ENCODE peak calls at places on chromosome 10, in seven cellular contexts. N, H, T, K, R, O and M are unnamed samples.

GRCh38 chr10:31069411-31069810 is 37.7 kb upstream of the ZNF438 start:
- DNase-seq in T (no peak), N (no peak), O (no peak), R (peak), K (no peak), H (no peak), M (no peak)

GRCh38 chr10:71965623-71966022 is 1.4 kb downstream of the CHST3 start:
- DNase-seq in K (no peak), H (no peak), O (no peak), R (no peak), N (no peak), T (no peak), M (no peak)

GRCh38 chr10:92839191-92840085 is 8.9 kb upstream of the EXOC6 start:
- DNase-seq in K (peak), T (peak), O (no peak), H (peak), R (peak), N (peak), M (no peak)

GRCh38 chr10:93436577-93436976 is 45.6 kb downstream of the MYOF start:
- DNase-seq in K (peak), T (peak), O (no peak), N (no peak), R (peak), H (peak), M (peak)

GRCh38 chr10:91410638-91411367 is 659 bp downstream of the HECTD2 start:
- DNase-seq in O (peak), T (peak), H (peak), K (peak), R (peak), N (peak), M (no peak)

GRCh38 chr10:89206402-89207180 is 526 bp downstream of the CH25H start:
- DNase-seq in H (peak), T (no peak), R (peak), O (no peak), N (peak), K (no peak), M (no peak)

GRCh38 chr10:20303453-20304152 is 487.4 kb downstream of the PLXDC2 start:
- DNase-seq in H (no peak), K (no peak), T (no peak), N (no peak), O (no peak), R (no peak), M (no peak)

GRCh38 chr10:119608316-119609155 is 11.8 kb upstream of the TIAL1 start:
- DNase-seq in N (peak), T (peak), R (peak), O (peak), K (peak), H (peak), M (peak)

GRCh38 chr10:69383485-69384089 is 33.1 kb downstream of the TACR2 start:
- DNase-seq in O (no peak), K (peak), T (no peak), R (peak), N (no peak), H (peak), M (no peak)

GRCh38 chr10:21304198-21304597 is 221.3 kb downstream of the SKIDA1 start:
- DNase-seq in O (no peak), T (no peak), N (no peak), K (no peak), H (no peak), R (no peak), M (no peak)

GRCh38 chr10:11175823-11176243 is 158.2 kb downstream of the CELF2 start:
- DNase-seq in O (no peak), R (no peak), T (no peak), H (no peak), K (no peak), N (no peak), M (no peak)

GRCh38 chr10:98193030-98193429 is 58.6 kb downstream of the R3HCC1L start:
- DNase-seq in O (no peak), T (no peak), N (no peak), R (no peak), K (no peak), H (no peak), M (no peak)

DNA sequence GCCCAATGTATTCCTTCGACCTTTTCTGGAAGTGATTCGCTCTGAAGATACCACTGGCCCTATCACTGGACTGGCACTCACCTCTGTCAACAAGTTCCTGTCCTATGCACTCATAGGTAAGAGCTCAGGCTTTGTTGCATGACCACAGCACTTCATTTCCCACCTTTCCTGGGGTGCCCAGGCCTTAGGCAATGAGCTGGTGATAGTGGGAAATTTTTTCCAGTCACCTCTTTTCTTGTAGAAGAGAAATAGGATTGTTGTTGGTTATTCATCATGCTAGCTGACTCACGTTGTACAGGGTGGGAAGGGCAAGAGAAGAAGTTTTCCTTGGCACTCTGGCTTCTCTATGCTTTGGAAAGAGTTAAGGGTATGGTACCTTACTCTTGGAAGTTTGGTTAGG is 51.4 kb upstream of the NFKB2 start:
- DNase-seq in T (peak), O (no peak), N (no peak), R (no peak), K (peak), H (no peak), M (no peak)
- H3K27ac ChIP-seq in T (peak), O (no peak), N (no peak), R (no peak), K (peak), H (no peak), M (no peak)

GRCh38 chr10:121593676-121594075 is 4.6 kb downstream of the FGFR2 start:
- DNase-seq in O (no peak), K (no peak), H (no peak), N (no peak), T (no peak), R (no peak), M (no peak)
- H3K27ac ChIP-seq in O (peak), K (no peak), H (peak), N (no peak), T (no peak), R (no peak), M (peak)

GRCh38 chr10:110636572-110636931 is 7.6 kb upstream of the RBM20 start:
- DNase-seq in O (no peak), R (no peak), N (no peak), H (no peak), T (no peak), K (no peak), M (no peak)
- H3K27ac ChIP-seq in O (no peak), R (peak), N (no peak), H (no peak), T (no peak), K (peak), M (no peak)

GRCh38 chr10:99775850-99776249 is 6.6 kb upstream of the ABCC2 start:
- DNase-seq in N (no peak), T (peak), O (no peak), H (no peak), R (no peak), K (peak), M (no peak)

GRCh38 chr10:99782447-99783286 is at the start of gene ABCC2:
- DNase-seq in N (no peak), T (no peak), K (no peak), R (no peak), O (no peak), H (no peak), M (no peak)

GRCh38 chr10:99781734-99782429 is 558 bp upstream of the ABCC2 start:
- DNase-seq in H (no peak), T (peak), N (no peak), O (no peak), R (no peak), K (no peak), M (no peak)

GRCh38 chr10:99779335-99779734 is 3.1 kb upstream of the ABCC2 start:
- DNase-seq in R (peak), N (no peak), H (no peak), K (peak), O (no peak), T (peak), M (no peak)

DNA sequence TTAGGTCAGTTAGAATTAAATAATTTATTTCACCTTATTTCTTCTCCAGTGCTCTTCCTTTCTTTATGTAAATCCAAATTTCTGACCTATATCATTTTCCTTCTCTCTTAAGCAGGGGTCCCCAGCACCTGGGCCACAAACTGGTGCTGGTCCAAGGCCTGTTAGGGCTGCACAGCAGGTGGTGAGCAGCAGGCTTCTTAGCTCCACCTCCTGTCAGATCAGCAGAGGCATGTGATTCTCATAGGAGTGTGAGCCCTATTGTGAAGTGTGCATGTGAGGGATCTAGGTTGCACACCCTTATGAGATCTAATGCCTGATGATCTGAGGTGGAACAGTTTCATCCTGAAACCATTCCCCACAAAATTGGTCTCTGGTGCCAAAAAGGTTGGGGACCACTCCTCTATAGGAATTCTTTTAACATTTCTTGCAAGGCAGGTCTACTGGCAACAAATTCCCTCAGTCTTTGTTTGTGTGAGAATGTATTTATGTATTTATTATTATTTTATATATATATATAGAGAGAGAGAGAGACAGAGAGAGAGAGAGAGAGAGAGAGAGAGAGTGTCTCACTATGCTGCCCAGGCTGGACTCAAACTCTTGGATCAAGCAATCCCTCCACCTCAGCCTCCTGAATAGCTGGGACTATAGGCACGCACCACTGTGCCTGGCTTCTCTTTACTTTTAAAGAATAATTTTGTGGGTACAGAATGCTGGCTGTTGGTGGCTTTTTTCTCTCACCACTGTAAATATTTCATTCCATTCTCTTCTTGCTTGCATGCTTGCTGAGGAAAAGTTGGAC is 4.3 kb upstream of the ABCC2 start:
- DNase-seq in N (no peak), O (no peak), R (no peak), T (peak), K (no peak), H (no peak), M (no peak)
- H3K27ac ChIP-seq in N (no peak), O (no peak), R (no peak), T (peak), K (no peak), H (no peak), M (no peak)

DNA sequence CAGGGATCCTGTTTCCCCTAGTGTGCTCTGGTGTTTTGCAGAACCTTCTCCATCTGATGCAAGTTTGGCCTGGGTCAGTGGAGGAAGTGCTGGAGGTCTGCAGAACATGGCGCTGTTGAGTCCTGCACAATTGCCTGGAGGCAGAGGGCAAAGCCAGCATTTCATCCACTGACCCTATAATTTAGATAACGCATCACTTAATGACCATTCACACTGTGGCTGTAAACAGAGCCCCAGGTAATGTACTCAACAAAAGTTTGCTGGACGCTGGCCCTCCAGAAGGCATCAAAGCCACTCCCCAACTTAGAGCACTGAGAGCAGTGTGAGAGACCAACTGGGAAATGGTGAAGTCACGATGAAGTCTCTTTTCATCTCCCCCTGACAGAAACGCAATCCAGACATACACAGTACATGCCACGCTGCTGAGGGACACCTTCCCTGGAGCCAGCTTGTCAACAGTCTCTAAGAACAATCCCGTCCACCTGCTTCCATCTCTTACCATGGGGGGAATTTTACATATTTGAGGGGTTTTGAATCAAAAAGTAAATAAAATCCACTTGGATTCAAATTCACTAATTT is 13.4 kb downstream of the C10orf71 start:
- DNase-seq in N (no peak), O (no peak), K (no peak), T (no peak), H (no peak), R (no peak), M (no peak)
- H3K27ac ChIP-seq in N (no peak), O (no peak), K (no peak), T (no peak), H (no peak), R (no peak), M (no peak)

DNA sequence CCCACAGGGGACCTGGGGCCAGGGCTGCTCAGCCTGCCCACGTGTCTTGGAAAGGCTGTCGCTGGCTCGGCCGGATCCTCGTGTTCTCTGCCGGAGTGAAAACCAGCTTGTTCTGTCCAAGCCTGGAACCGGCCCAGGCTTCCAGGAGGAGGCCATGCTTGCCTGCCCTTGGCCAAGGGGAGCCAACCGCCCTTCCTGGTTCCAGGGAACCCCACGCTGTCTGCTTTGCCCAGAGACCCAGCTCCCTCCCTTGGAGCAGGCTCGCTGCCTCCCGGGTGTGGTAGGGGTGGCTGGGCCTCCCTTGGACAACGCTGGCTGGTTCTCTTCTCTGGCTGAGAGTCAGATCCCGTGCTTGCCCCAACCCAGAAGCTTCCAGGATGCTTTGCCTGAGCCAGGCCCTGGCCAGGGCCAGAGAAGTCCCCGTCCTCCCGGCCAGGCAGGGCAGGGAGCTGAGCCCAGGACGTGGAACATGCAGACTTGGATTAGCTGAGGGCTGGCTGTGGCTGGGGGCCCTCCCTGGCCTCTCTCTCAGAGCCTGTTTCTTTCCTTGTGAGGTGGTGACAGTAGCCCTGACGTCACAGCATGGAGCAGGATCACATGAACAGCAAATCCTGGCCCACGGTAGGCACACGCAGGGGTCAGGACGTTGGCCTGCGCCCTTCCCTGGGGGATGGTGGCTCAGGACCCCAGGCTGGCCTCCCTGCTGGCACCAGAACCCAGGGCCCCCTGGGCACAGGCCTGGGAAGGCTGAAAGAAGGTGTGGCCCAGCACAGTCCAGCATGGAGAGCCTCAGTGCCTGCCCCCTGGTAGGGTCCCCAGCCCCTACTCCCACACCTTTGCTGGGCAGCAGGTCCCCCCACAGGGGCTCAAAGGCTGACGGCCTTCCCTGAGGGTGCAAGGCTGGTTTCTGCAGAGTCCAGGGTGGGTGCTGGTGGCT is 67.5 kb downstream of the PWWP2B start:
- DNase-seq in R (no peak), O (peak), K (no peak), T (no peak), H (peak), N (no peak), M (peak)
- H3K27ac ChIP-seq in R (no peak), O (peak), K (no peak), T (no peak), H (peak), N (no peak), M (peak)

GRCh38 chr10:122161795-122162194 is 109.3 kb upstream of the BTBD16 start:
- DNase-seq in N (no peak), K (no peak), O (no peak), T (no peak), H (no peak), R (no peak), M (no peak)

GRCh38 chr10:122164028-122164601 is 107.0 kb upstream of the BTBD16 start:
- DNase-seq in N (no peak), T (no peak), H (no peak), R (peak), O (peak), K (no peak), M (peak)

GRCh38 chr10:122164815-122165491 is 106.1 kb upstream of the BTBD16 start:
- DNase-seq in R (peak), H (no peak), O (no peak), N (no peak), T (no peak), K (no peak), M (no peak)

GRCh38 chr10:122162566-122163181 is 108.4 kb upstream of the BTBD16 start:
- DNase-seq in T (no peak), O (no peak), H (no peak), N (no peak), R (peak), K (no peak), M (no peak)

GRCh38 chr10:122163182-122164027 is 107.7 kb upstream of the BTBD16 start:
- DNase-seq in K (no peak), T (peak), H (no peak), R (peak), N (no peak), O (no peak), M (no peak)
- H3K27ac ChIP-seq in K (no peak), T (no peak), H (no peak), R (peak), N (no peak), O (peak), M (peak)

GRCh38 chr10:52030051-52030867 is 283.8 kb upstream of the DKK1 start:
- DNase-seq in N (no peak), K (peak), H (no peak), R (no peak), O (no peak), T (peak), M (no peak)

GRCh38 chr10:52032681-52033629 is 281.1 kb upstream of the DKK1 start:
- DNase-seq in H (no peak), O (no peak), T (no peak), R (no peak), K (no peak), N (no peak), M (no peak)

GRCh38 chr10:52030975-52031374 is 283.1 kb upstream of the DKK1 start:
- DNase-seq in H (no peak), O (no peak), K (no peak), N (no peak), R (no peak), T (no peak), M (no peak)

GRCh38 chr10:52029628-52030027 is 284.5 kb upstream of the DKK1 start:
- DNase-seq in N (no peak), H (no peak), O (no peak), K (no peak), T (no peak), R (no peak), M (no peak)

DNA sequence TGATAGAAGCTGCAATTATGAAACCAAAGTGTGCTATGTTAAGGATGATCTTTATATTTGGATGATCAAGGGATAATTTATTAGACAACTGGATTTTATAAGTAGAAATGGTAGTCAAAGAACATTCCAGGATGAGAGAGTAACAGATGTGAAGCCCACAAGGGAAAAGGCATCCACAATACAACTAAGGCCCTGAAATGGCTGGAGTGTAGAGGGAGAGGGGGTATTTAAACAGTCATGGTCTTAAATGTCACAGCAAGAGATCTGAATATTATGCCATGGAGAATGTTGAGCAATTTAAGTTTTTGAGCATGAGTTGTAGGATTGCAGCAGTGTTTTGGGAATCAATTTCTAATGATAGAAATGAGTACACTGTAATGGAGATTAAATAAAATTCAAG is 282.3 kb upstream of the DKK1 start:
- DNase-seq in O (no peak), T (no peak), K (no peak), R (no peak), N (no peak), H (no peak), M (no peak)
- H3K27ac ChIP-seq in O (no peak), T (no peak), K (no peak), R (no peak), N (no peak), H (no peak), M (no peak)

GRCh38 chr10:70761031-70761601 is 24.1 kb downstream of the TBATA start:
- DNase-seq in R (no peak), T (no peak), O (peak), N (no peak), H (no peak), K (peak), M (no peak)
- H3K27ac ChIP-seq in R (no peak), T (no peak), O (no peak), N (no peak), H (no peak), K (no peak), M (no peak)

DNA sequence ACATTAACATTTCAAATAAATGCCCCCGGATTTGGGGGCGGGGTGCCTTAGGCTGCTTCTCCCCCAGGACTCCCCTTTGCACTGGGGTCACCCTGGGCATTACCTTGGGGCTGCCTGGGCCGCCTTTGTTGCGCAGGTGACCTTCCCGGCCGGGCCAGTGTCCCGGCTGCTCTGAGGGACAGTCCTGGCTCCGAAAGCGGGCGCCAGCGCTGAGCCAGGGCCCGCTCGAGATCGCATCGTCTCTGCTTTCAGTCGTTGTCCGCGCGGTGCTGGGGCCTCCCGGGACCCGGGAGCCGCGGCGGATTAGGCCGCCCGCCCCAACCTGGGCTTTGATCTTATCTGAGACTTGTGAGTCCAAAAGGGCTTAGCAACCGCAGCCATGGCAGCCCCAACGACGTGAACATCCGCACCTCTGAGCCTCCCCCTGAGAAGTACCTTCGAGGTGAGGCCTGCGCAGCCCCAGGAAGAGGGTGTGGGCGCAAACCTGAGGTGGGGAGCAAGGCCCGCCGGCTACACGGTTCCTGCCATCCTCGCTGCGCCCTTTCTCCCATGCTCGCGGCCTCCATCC is 14.8 kb upstream of the WAPL start:
- DNase-seq in H (no peak), T (no peak), O (no peak), N (peak), K (no peak), R (no peak), M (no peak)
- H3K27ac ChIP-seq in H (no peak), T (no peak), O (no peak), N (peak), K (no peak), R (no peak), M (no peak)